ENCODE peak calls at places on chromosomes 1 and 21, in nine cellular contexts. N is fibroblast of mammary gland, Y is HCT116, P is AG10803, Z is fibroblast of the aortic adventitia, E is psoas muscle, B is AG04449, T is Panc1, L is astrocyte of the spinal cord. M is an unnamed sample.
A peak's percentile ranks its signal among the peaks of the same experiment; 100 is the strongest.

GRCh38 chr1:16013220-16013907 is 4.5 kb downstream of the HSPB7 start:
- DNase-seq in P (peak; percentile 56), N (peak; percentile 49), Y (peak; percentile 21), B (no peak), L (peak; percentile 74), E (peak; percentile 86), T (no peak), Z (peak; percentile 70), M (peak; percentile 89)

GRCh38 chr1:55986003-55986402 is 593.4 kb downstream of the PLPP3 start:
- DNase-seq in B (no peak), P (peak; percentile 56), Z (peak; percentile 82), T (no peak), Y (no peak), L (no peak), E (no peak), N (peak; percentile 45), M (no peak)

GRCh38 chr1:17970757-17971156 is 136.8 kb upstream of the IGSF21 start:
- DNase-seq in P (no peak), Y (no peak), B (no peak), E (no peak), N (no peak), T (no peak), L (no peak), Z (no peak), M (no peak)

GRCh38 chr1:21937372-21938121 is 437 bp upstream of the HSPG2 start:
- DNase-seq in N (peak; percentile 68), Y (peak; percentile 60), Z (peak; percentile 75), P (peak; percentile 78), B (no peak), E (peak; percentile 88), T (no peak), L (peak; percentile 83), M (peak; percentile 75)

GRCh38 chr1:39084191-39084590 is 58.0 kb downstream of the NDUFS5 start:
- DNase-seq in N (no peak), Z (no peak), B (no peak), Y (no peak), P (no peak), T (no peak), L (no peak), E (no peak), M (no peak)

GRCh38 chr21:40386301-40386911 is 460.6 kb downstream of the DSCAM start:
- DNase-seq in B (no peak), N (no peak), T (no peak), E (peak; percentile 48), Y (no peak), L (peak; percentile 9), Z (no peak), P (no peak), M (no peak)

GRCh38 chr1:235954306-235955283 is 87.9 kb upstream of the LYST start:
- DNase-seq in T (no peak), P (peak; percentile 41), Z (no peak), B (no peak), N (no peak), L (no peak), E (no peak), Y (no peak), M (no peak)

GRCh38 chr1:193662030-193662429 is 475.6 kb upstream of the B3GALT2 start:
- DNase-seq in B (no peak), T (no peak), Z (no peak), L (no peak), N (no peak), E (no peak), Y (no peak), P (no peak), M (peak; percentile 32)

GRCh38 chr1:222889445-222889844 is 74.6 kb downstream of the DISP1 start:
- DNase-seq in N (no peak), Y (no peak), B (no peak), E (no peak), T (no peak), L (no peak), P (no peak), Z (no peak), M (no peak)

GRCh38 chr1:53272349-53272748 is 34.0 kb upstream of the MAGOH start:
- DNase-seq in P (no peak), E (no peak), Z (no peak), B (no peak), N (no peak), T (no peak), Y (no peak), L (no peak), M (no peak)

GRCh38 chr1:66752671-66753371 is 562 bp downstream of the DYNLT5 start:
- DNase-seq in B (no peak), P (no peak), E (no peak), N (no peak), Z (no peak), Y (no peak), L (no peak), T (no peak), M (no peak)

GRCh38 chr1:66751160-66751559 is 1.1 kb upstream of the DYNLT5 start:
- DNase-seq in L (no peak), T (no peak), E (no peak), Y (no peak), N (no peak), B (no peak), Z (no peak), P (no peak), M (no peak)

GRCh38 chr1:66750578-66750977 is 1.7 kb upstream of the DYNLT5 start:
- DNase-seq in L (no peak), T (no peak), Y (no peak), B (no peak), E (no peak), N (no peak), Z (no peak), P (no peak), M (no peak)

GRCh38 chr1:66747500-66747899 is 4.8 kb upstream of the DYNLT5 start:
- DNase-seq in T (no peak), E (no peak), P (peak; percentile 82), Y (no peak), B (peak; percentile 24), N (peak; percentile 61), Z (peak; percentile 18), L (peak; percentile 39), M (no peak)

DNA sequence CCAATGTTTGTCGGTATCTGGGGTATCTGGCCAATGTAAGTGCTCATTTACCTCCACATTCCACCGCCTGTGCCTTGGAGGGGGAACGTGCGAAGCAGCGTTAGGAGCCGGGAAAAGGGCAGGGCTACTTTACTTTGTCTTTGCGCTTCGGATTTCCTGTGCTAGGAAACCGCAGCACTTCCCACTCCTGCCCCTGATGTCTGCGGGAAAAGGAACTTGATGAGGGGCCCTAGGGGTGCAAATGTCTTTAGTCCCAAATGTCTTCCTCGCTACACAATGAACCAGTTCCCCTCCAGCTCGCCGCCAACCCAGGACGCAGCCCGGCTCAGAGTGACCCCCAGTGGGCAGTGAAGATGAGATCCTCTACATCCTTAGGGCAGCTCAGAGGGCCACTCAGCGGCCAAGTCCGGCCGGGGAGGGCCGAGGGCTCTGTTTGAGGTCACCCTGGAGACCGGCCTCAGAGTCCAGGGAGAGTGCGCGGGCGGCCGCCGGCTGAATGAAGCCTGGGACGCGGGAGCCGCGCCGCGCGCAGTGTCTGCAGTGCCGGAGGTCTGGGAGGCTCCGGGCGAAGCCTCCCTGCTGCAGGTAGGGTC is at the start of gene DYNLT5:
- DNase-seq in Z (peak; percentile 31), P (peak; percentile 64), B (no peak), T (no peak), Y (no peak), E (peak; percentile 57), L (peak; percentile 52), N (peak; percentile 67), M (peak; percentile 50)
- TF ChIP-seq CTCF in Z (peak; percentile 26), P (peak; percentile 45), B (peak; percentile 44), T (no peak), Y (no peak), E (peak; percentile 8), L (peak; percentile 30), N (peak; percentile 24), M (peak; percentile 33)

GRCh38 chr1:232225336-232226131 is 404.4 kb downstream of the SIPA1L2 start:
- DNase-seq in Y (no peak), B (no peak), L (no peak), Z (no peak), E (no peak), N (no peak), P (no peak), T (no peak), M (no peak)

GRCh38 chr1:232221790-232222499 is 408.0 kb downstream of the SIPA1L2 start:
- DNase-seq in T (peak; percentile 30), E (no peak), B (no peak), L (peak; percentile 43), P (peak; percentile 22), N (peak; percentile 23), Z (no peak), Y (peak; percentile 16), M (peak; percentile 69)

GRCh38 chr1:232222614-232223013 is 407.3 kb downstream of the SIPA1L2 start:
- DNase-seq in N (no peak), B (no peak), Y (no peak), P (no peak), Z (no peak), E (no peak), T (no peak), L (no peak), M (no peak)

GRCh38 chr1:232223309-232223708 is 406.6 kb downstream of the SIPA1L2 start:
- DNase-seq in Z (no peak), T (no peak), P (no peak), L (no peak), N (no peak), Y (no peak), E (no peak), B (no peak), M (no peak)

DNA sequence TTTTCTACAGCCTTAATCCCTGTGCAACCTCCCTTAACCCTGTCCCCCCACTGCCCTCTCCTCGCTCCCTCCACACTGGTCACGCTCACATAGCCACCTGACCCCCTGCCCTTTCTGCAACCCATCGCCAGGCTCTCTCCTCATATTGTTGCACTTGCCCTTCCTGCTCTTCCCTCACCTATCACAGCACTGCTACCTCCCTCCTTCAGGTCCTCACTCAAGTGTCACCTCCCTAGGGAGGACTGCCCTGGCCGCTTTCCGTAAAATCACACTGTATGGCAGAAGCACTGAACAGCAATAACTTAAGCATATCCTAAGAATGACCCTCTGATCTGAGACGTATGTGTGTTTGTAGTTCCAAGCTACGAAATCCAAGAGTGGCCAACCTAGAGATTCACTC is 406.0 kb downstream of the SIPA1L2 start:
- DNase-seq in B (no peak), Y (no peak), P (no peak), Z (no peak), L (no peak), E (no peak), T (no peak), N (no peak), M (no peak)
- H3K4me3 ChIP-seq in B (no peak overlapping the region), Y (no peak overlapping the region), P (no peak overlapping the region), Z (no peak overlapping the region), L (no peak overlapping the region), E (no peak overlapping the region), T (no peak overlapping the region), N (no peak overlapping the region), M (no peak overlapping the region)

GRCh38 chr21:34762761-34763160 is 94.0 kb downstream of the CLIC6 start:
- DNase-seq in T (no peak), N (peak; percentile 60), L (peak; percentile 66), Z (no peak), Y (no peak), P (peak; percentile 90), E (no peak), B (peak; percentile 49), M (peak; percentile 62)
- TF ChIP-seq CTCF in T (no peak), N (no peak), L (no peak), Z (no peak), Y (peak; percentile 28), P (peak; percentile 48), E (no peak), B (peak; percentile 27), M (peak; percentile 27)

GRCh38 chr1:230753191-230753585 is 6.0 kb downstream of the CAPN9 start:
- DNase-seq in P (no peak), Y (no peak), E (no peak), Z (no peak), N (no peak), T (no peak), L (no peak), B (no peak), M (no peak)
- H3K4me3 ChIP-seq in P (no peak overlapping the region), Y (no peak overlapping the region), E (no peak overlapping the region), Z (no peak overlapping the region), N (no peak overlapping the region), T (no peak overlapping the region), L (no peak overlapping the region), B (no peak overlapping the region), M (no peak overlapping the region)